ENCODE peak calls at places on chromosomes 6 and 20, in six cellular contexts. U, B, L, V, I and O are unnamed samples.

GRCh38 chr6:163354779-163355431 is 59.6 kb upstream of the QKI start:
- DNase-seq in U (no peak), B (no peak), L (peak), V (peak), I (no peak), O (no peak)

GRCh38 chr6:73739097-73739496 is 43.1 kb downstream of the CD109 start:
- DNase-seq in U (peak), B (peak), L (peak), V (peak), I (no peak), O (peak)

GRCh38 chr6:127457444-127458064 is 1.6 kb downstream of the KIAA0408 start:
- DNase-seq in U (no peak), B (no peak), L (no peak), V (peak), I (no peak), O (no peak)

GRCh38 chr6:37130704-37131103 is 39.2 kb upstream of the PIM1 start:
- DNase-seq in U (no peak), B (no peak), L (no peak), V (no peak), I (no peak), O (no peak)

GRCh38 chr6:43938178-43939101 is 168.4 kb downstream of the VEGFA start:
- DNase-seq in U (no peak), B (no peak), L (no peak), V (no peak), I (no peak), O (no peak)

GRCh38 chr20:7856756-7857155 is 83.5 kb downstream of the HAO1 start:
- DNase-seq in U (no peak), B (no peak), L (no peak), V (no peak), I (no peak), O (no peak)

GRCh38 chr20:59145247-59145925 is 18.2 kb upstream of the ZNF831 start:
- DNase-seq in U (no peak), B (no peak), L (peak), V (no peak), I (no peak), O (no peak)

GRCh38 chr6:33429745-33430042 is 9.8 kb downstream of the SYNGAP1 start:
- DNase-seq in U (no peak), B (peak), L (peak), V (peak), I (no peak), O (no peak)

GRCh38 chr6:151196571-151196970 is 43.2 kb upstream of the AKAP12 start:
- DNase-seq in U (no peak), B (no peak), L (no peak), V (no peak), I (no peak), O (no peak)

GRCh38 chr6:107321793-107322192 is 137.6 kb downstream of the PDSS2 start:
- DNase-seq in U (no peak), B (no peak), L (no peak), V (no peak), I (no peak), O (no peak)

GRCh38 chr6:132461958-132462357 is 51.0 kb downstream of the STX7 start:
- DNase-seq in U (no peak), B (no peak), L (no peak), V (no peak), I (no peak), O (no peak)

GRCh38 chr20:40262219-40262618 is 426.8 kb downstream of the MAFB start:
- DNase-seq in U (no peak), B (peak), L (peak), V (no peak), I (no peak), O (no peak)

GRCh38 chr6:39772559-39773283 is 19.5 kb upstream of the DAAM2 start:
- DNase-seq in U (no peak), B (no peak), L (no peak), V (no peak), I (no peak), O (no peak)

GRCh38 chr6:17986656-17987575 is 519 bp downstream of the KIF13A start:
- DNase-seq in U (peak), B (no peak), L (peak), V (no peak), I (peak), O (no peak)

GRCh38 chr6:109945091-109945490 is 33.0 kb upstream of the GPR6 start:
- DNase-seq in U (no peak), B (no peak), L (no peak), V (no peak), I (no peak), O (peak)

GRCh38 chr20:18005170-18005989 is 36.6 kb downstream of the MGME1 start:
- DNase-seq in U (no peak), B (no peak), L (no peak), V (no peak), I (no peak), O (peak)

GRCh38 chr6:167397712-167398111 is 72.8 kb downstream of the TTLL2 start:
- DNase-seq in U (no peak), B (no peak), L (no peak), V (no peak), I (no peak), O (no peak)

GRCh38 chr6:109869398-109870165 is 108.5 kb upstream of the GPR6 start:
- DNase-seq in U (no peak), B (no peak), L (no peak), V (no peak), I (no peak), O (no peak)

GRCh38 chr6:29845405-29846006 is 17.9 kb downstream of the HLA-G start:
- DNase-seq in U (no peak), B (peak), L (no peak), V (no peak), I (no peak), O (no peak)

GRCh38 chr6:143060806-143061596 is at the start of gene AIG1:
- DNase-seq in U (peak), B (peak), L (no peak), V (peak), I (peak), O (no peak)

GRCh38 chr6:33630014-33630413 is 8.9 kb downstream of the ITPR3 start:
- DNase-seq in U (no peak), B (no peak), L (no peak), V (no peak), I (no peak), O (no peak)

GRCh38 chr20:56504373-56505005 is 20.1 kb upstream of the FAM209A start:
- DNase-seq in U (peak), B (peak), L (peak), V (peak), I (peak), O (no peak)